ENCODE peak calls at places on chromosomes 7 and 10, in ten cellular contexts. V, H, O, J, M, E, K, T, F and Y are unnamed samples.
A peak's percentile ranks its signal among the peaks of the same experiment; 100 is the strongest.

GRCh38 chr7:111958889-111959288 is 247.3 kb downstream of the DOCK4 start:
- DNase-seq in V (peak; percentile 81), H (no peak), O (peak; percentile 51), J (no peak), M (peak; percentile 86), E (no peak), K (peak; percentile 79), T (no peak), F (no peak), Y (no peak)

GRCh38 chr7:51188987-51189386 is 127.6 kb downstream of the COBL start:
- DNase-seq in V (no peak), H (no peak), O (no peak), J (no peak), M (no peak), E (no peak), K (no peak), T (no peak), F (no peak), Y (no peak)

GRCh38 chr7:55066479-55066878 is 47.7 kb downstream of the EGFR start:
- DNase-seq in V (no peak), H (no peak), O (no peak), J (no peak), M (no peak), E (no peak), K (no peak), T (no peak), F (no peak), Y (no peak)

GRCh38 chr10:70893227-70894006 is 5.1 kb upstream of the PCBD1 start:
- DNase-seq in V (no peak), H (no peak), O (no peak), J (no peak), M (no peak), E (no peak), K (no peak), T (no peak), F (no peak), Y (no peak)

GRCh38 chr10:5906651-5907050 is 16.6 kb downstream of the FBH1 start:
- DNase-seq in V (no peak), H (no peak), O (no peak), J (no peak), M (no peak), E (no peak), K (peak; percentile 65), T (no peak), F (no peak), Y (no peak)

GRCh38 chr10:118798186-118798811 is 43.5 kb upstream of the CACUL1 start:
- DNase-seq in V (no peak), H (peak; percentile 76), O (no peak), J (peak; percentile 12), M (no peak), E (no peak), K (peak; percentile 90), T (no peak), F (no peak), Y (no peak)

GRCh38 chr7:128831178-128831993 is 1.2 kb downstream of the FLNC start:
- DNase-seq in V (peak; percentile 54), H (no peak), O (no peak), J (peak; percentile 60), M (no peak), E (no peak), K (no peak), T (peak; percentile 73), F (no peak), Y (no peak)

GRCh38 chr7:157016352-157017041 is 6.0 kb upstream of the MNX1 start:
- DNase-seq in V (no peak), H (no peak), O (peak; percentile 67), J (no peak), M (no peak), E (no peak), K (no peak), T (no peak), F (no peak), Y (no peak)

GRCh38 chr10:110353244-110354119 is 48.8 kb upstream of the SMNDC1 start:
- DNase-seq in V (peak; percentile 41), H (peak; percentile 78), O (no peak), J (no peak), M (no peak), E (peak; percentile 32), K (peak; percentile 96), T (no peak), F (peak; percentile 37), Y (peak; percentile 53)

GRCh38 chr10:101666025-101666424 is 28.9 kb downstream of the FBXW4 start:
- DNase-seq in V (no peak), H (no peak), O (no peak), J (no peak), M (no peak), E (no peak), K (no peak), T (no peak), F (no peak), Y (no peak)

GRCh38 chr7:15832996-15833395 is 146.5 kb upstream of the MEOX2 start:
- DNase-seq in V (no peak), H (no peak), O (peak; percentile 60), J (no peak), M (peak; percentile 76), E (no peak), K (no peak), T (no peak), F (no peak), Y (no peak)

GRCh38 chr10:83862723-83863122 is 276.6 kb upstream of the GHITM start:
- DNase-seq in V (no peak), H (no peak), O (no peak), J (no peak), M (peak; percentile 79), E (no peak), K (no peak), T (no peak), F (no peak), Y (no peak)

GRCh38 chr7:107228291-107228690 is 59.5 kb downstream of the HBP1 start:
- DNase-seq in V (no peak), H (no peak), O (no peak), J (no peak), M (no peak), E (no peak), K (no peak), T (no peak), F (no peak), Y (no peak)

GRCh38 chr7:40749877-40750276 is 615.1 kb downstream of the SUGCT start:
- DNase-seq in V (no peak), H (peak; percentile 17), O (no peak), J (no peak), M (no peak), E (no peak), K (no peak), T (no peak), F (no peak), Y (no peak)

GRCh38 chr7:85068796-85069195 is 118.1 kb downstream of the SEMA3D start:
- DNase-seq in V (no peak), H (peak; percentile 55), O (no peak), J (no peak), M (no peak), E (no peak), K (peak; percentile 82), T (no peak), F (no peak), Y (no peak)

GRCh38 chr10:46528171-46528671 is 28.2 kb downstream of the GPRIN2 start:
- DNase-seq in V (no peak), H (no peak), O (no peak), J (peak; percentile 64), M (no peak), E (peak; percentile 15), K (no peak), T (no peak), F (no peak), Y (no peak)

GRCh38 chr7:23333671-23334246 is 34.6 kb downstream of the MALSU1 start:
- DNase-seq in V (no peak), H (peak; percentile 94), O (no peak), J (no peak), M (no peak), E (no peak), K (peak; percentile 93), T (no peak), F (no peak), Y (no peak)

GRCh38 chr7:86644282-86645173 is 819 bp downstream of the GRM3 start:
- DNase-seq in V (no peak), H (no peak), O (no peak), J (peak; percentile 68), M (no peak), E (no peak), K (no peak), T (no peak), F (no peak), Y (no peak)

GRCh38 chr7:31129067-31129466 is 77.0 kb downstream of the ADCYAP1R1 start:
- DNase-seq in V (peak; percentile 66), H (no peak), O (no peak), J (no peak), M (no peak), E (no peak), K (peak; percentile 10), T (no peak), F (no peak), Y (no peak)

GRCh38 chr7:30412810-30413504 is 65.6 kb downstream of the NOD1 start:
- DNase-seq in V (peak; percentile 39), H (peak; percentile 41), O (peak; percentile 55), J (no peak), M (peak; percentile 68), E (no peak), K (peak; percentile 75), T (no peak), F (no peak), Y (no peak)

GRCh38 chr7:27822245-27822644 is 82.3 kb downstream of the TAX1BP1 start:
- DNase-seq in V (no peak), H (no peak), O (no peak), J (no peak), M (no peak), E (no peak), K (no peak), T (no peak), F (no peak), Y (no peak)

GRCh38 chr7:98879198-98879988 is 1.1 kb downstream of the TRRAP start:
- DNase-seq in V (peak; percentile 63), H (no peak), O (peak; percentile 29), J (peak; percentile 59), M (peak; percentile 58), E (peak; percentile 63), K (peak; percentile 54), T (peak; percentile 67), F (peak; percentile 56), Y (peak; percentile 40)

GRCh38 chr10:78342787-78343186 is 309.1 kb downstream of the RPS24 start:
- DNase-seq in V (no peak), H (no peak), O (no peak), J (peak; percentile 13), M (no peak), E (no peak), K (no peak), T (no peak), F (no peak), Y (no peak)

GRCh38 chr7:159115601-159116501 is 28.8 kb downstream of the VIPR2 start:
- DNase-seq in V (peak; percentile 19), H (no peak), O (peak; percentile 13), J (peak; percentile 75), M (peak; percentile 9), E (no peak), K (no peak), T (no peak), F (no peak), Y (no peak)

GRCh38 chr7:84624927-84625326 is 430.3 kb upstream of the SEMA3A start:
- DNase-seq in V (no peak), H (no peak), O (no peak), J (no peak), M (no peak), E (no peak), K (peak; percentile 9), T (no peak), F (no peak), Y (no peak)

GRCh38 chr7:89770156-89770555 is 384.1 kb upstream of the STEAP1 start:
- DNase-seq in V (no peak), H (no peak), O (no peak), J (no peak), M (no peak), E (no peak), K (no peak), T (no peak), F (no peak), Y (no peak)

GRCh38 chr10:78979938-78980337 is 88.8 kb upstream of the ZMIZ1 start:
- DNase-seq in V (no peak), H (no peak), O (no peak), J (no peak), M (no peak), E (no peak), K (no peak), T (no peak), F (no peak), Y (no peak)

GRCh38 chr7:104951546-104951945 is 62.5 kb upstream of the KMT2E start:
- DNase-seq in V (no peak), H (no peak), O (no peak), J (no peak), M (no peak), E (no peak), K (no peak), T (no peak), F (no peak), Y (no peak)